ENCODE peak calls at places on chromosomes 7 and 10, in ten cellular contexts. One of them, this sample, is unnamed.

GRCh38 chr10:133400624-133401424 is 6.9 kb downstream of the MTG1 start:
- DNase-seq in GM06990: no peak
- DNase-seq in CD4-positive, alpha-beta T cell: no peak
- DNase-seq in OCI-LY7: no peak
- DNase-seq in B cell: peak; percentile 32
- DNase-seq in MCF 10A: no peak
- DNase-seq in GM12865: peak; percentile 75
- DNase-seq in PC-9: no peak
- DNase-seq in brain microvascular endothelial cell: no peak
- DNase-seq in A673: no peak
- DNase-seq in this sample: no peak

GRCh38 chr10:34854147-34854601 is 39.1 kb upstream of the PARD3 start:
- DNase-seq in A673: no peak
- DNase-seq in GM06990: no peak
- DNase-seq in brain microvascular endothelial cell: peak; percentile 43
- DNase-seq in CD4-positive, alpha-beta T cell: no peak
- DNase-seq in MCF 10A: peak; percentile 63
- DNase-seq in GM12865: no peak
- DNase-seq in PC-9: peak; percentile 41
- DNase-seq in OCI-LY7: no peak
- DNase-seq in B cell: no peak
- DNase-seq in this sample: no peak

GRCh38 chr10:7243139-7243538 is 167.7 kb downstream of the SFMBT2 start:
- DNase-seq in brain microvascular endothelial cell: no peak
- DNase-seq in GM12865: no peak
- DNase-seq in PC-9: no peak
- DNase-seq in MCF 10A: no peak
- DNase-seq in OCI-LY7: no peak
- DNase-seq in B cell: no peak
- DNase-seq in A673: no peak
- DNase-seq in GM06990: no peak
- DNase-seq in CD4-positive, alpha-beta T cell: no peak
- DNase-seq in this sample: no peak

GRCh38 chr7:129776397-129776792 is 164.9 kb downstream of the NRF1 start:
- DNase-seq in CD4-positive, alpha-beta T cell: no peak
- DNase-seq in MCF 10A: no peak
- DNase-seq in A673: no peak
- DNase-seq in GM06990: no peak
- DNase-seq in PC-9: no peak
- DNase-seq in GM12865: no peak
- DNase-seq in OCI-LY7: no peak
- DNase-seq in brain microvascular endothelial cell: no peak
- DNase-seq in B cell: no peak
- DNase-seq in this sample: no peak

GRCh38 chr7:133851416-133851815 is 275.7 kb upstream of the LRGUK start:
- DNase-seq in MCF 10A: no peak
- DNase-seq in B cell: no peak
- DNase-seq in GM06990: no peak
- DNase-seq in CD4-positive, alpha-beta T cell: no peak
- DNase-seq in PC-9: no peak
- DNase-seq in OCI-LY7: no peak
- DNase-seq in A673: no peak
- DNase-seq in GM12865: no peak
- DNase-seq in brain microvascular endothelial cell: no peak
- DNase-seq in this sample: no peak

GRCh38 chr10:73773152-73773879 is 8.5 kb upstream of the CHCHD1 start:
- DNase-seq in OCI-LY7: peak; percentile 34
- DNase-seq in A673: peak; percentile 16
- DNase-seq in B cell: no peak
- DNase-seq in PC-9: no peak
- DNase-seq in brain microvascular endothelial cell: no peak
- DNase-seq in GM12865: no peak
- DNase-seq in GM06990: no peak
- DNase-seq in MCF 10A: no peak
- DNase-seq in CD4-positive, alpha-beta T cell: no peak
- DNase-seq in this sample: no peak

GRCh38 chr7:4738711-4739527 is 36.5 kb upstream of the AP5Z1 start:
- DNase-seq in PC-9: no peak
- DNase-seq in A673: peak; percentile 85
- DNase-seq in B cell: no peak
- DNase-seq in GM12865: peak; percentile 48
- DNase-seq in MCF 10A: peak; percentile 84
- DNase-seq in brain microvascular endothelial cell: peak; percentile 96
- DNase-seq in CD4-positive, alpha-beta T cell: no peak
- DNase-seq in GM06990: no peak
- DNase-seq in OCI-LY7: no peak
- DNase-seq in this sample: no peak

GRCh38 chr10:72242675-72243074 is 26.6 kb upstream of the ASCC1 start:
- DNase-seq in A673: no peak
- DNase-seq in B cell: no peak
- DNase-seq in PC-9: no peak
- DNase-seq in brain microvascular endothelial cell: no peak
- DNase-seq in MCF 10A: peak; percentile 94
- DNase-seq in GM12865: no peak
- DNase-seq in GM06990: no peak
- DNase-seq in OCI-LY7: no peak
- DNase-seq in CD4-positive, alpha-beta T cell: no peak
- DNase-seq in this sample: no peak

GRCh38 chr7:138186951-138187351 is 110.7 kb downstream of the AKR1D1 start:
- DNase-seq in CD4-positive, alpha-beta T cell: no peak
- DNase-seq in A673: peak; percentile 17
- DNase-seq in brain microvascular endothelial cell: peak; percentile 98
- DNase-seq in PC-9: peak; percentile 47
- DNase-seq in GM06990: no peak
- DNase-seq in B cell: no peak
- DNase-seq in GM12865: no peak
- DNase-seq in MCF 10A: peak; percentile 50
- DNase-seq in OCI-LY7: no peak
- DNase-seq in this sample: peak; percentile 7

GRCh38 chr10:54368984-54369383 is 432.0 kb downstream of the PCDH15 start:
- DNase-seq in PC-9: no peak
- DNase-seq in CD4-positive, alpha-beta T cell: no peak
- DNase-seq in OCI-LY7: no peak
- DNase-seq in A673: no peak
- DNase-seq in B cell: no peak
- DNase-seq in GM12865: no peak
- DNase-seq in MCF 10A: no peak
- DNase-seq in GM06990: no peak
- DNase-seq in brain microvascular endothelial cell: no peak
- DNase-seq in this sample: no peak

GRCh38 chr7:15463801-15464761 is 97.7 kb downstream of the AGMO start:
- DNase-seq in CD4-positive, alpha-beta T cell: no peak
- DNase-seq in GM12865: no peak
- DNase-seq in PC-9: no peak
- DNase-seq in MCF 10A: no peak
- DNase-seq in OCI-LY7: no peak
- DNase-seq in A673: no peak
- DNase-seq in B cell: no peak
- DNase-seq in brain microvascular endothelial cell: no peak
- DNase-seq in GM06990: no peak
- DNase-seq in this sample: no peak

GRCh38 chr10:122323941-122324675 is 50.4 kb upstream of the PLEKHA1 start:
- DNase-seq in CD4-positive, alpha-beta T cell: no peak
- DNase-seq in GM12865: no peak
- DNase-seq in A673: no peak
- DNase-seq in PC-9: no peak
- DNase-seq in MCF 10A: peak; percentile 91
- DNase-seq in B cell: no peak
- DNase-seq in GM06990: no peak
- DNase-seq in brain microvascular endothelial cell: no peak
- DNase-seq in OCI-LY7: no peak
- DNase-seq in this sample: no peak

GRCh38 chr7:129993275-129993674 is 40.5 kb upstream of the UBE2H start:
- DNase-seq in PC-9: no peak
- DNase-seq in GM06990: no peak
- DNase-seq in brain microvascular endothelial cell: no peak
- DNase-seq in B cell: no peak
- DNase-seq in GM12865: no peak
- DNase-seq in OCI-LY7: no peak
- DNase-seq in A673: no peak
- DNase-seq in MCF 10A: no peak
- DNase-seq in CD4-positive, alpha-beta T cell: no peak
- DNase-seq in this sample: no peak

GRCh38 chr10:74244097-74244685 is 93.2 kb downstream of the ADK start:
- DNase-seq in B cell: peak; percentile 49
- DNase-seq in PC-9: peak; percentile 53
- DNase-seq in A673: peak; percentile 71
- DNase-seq in MCF 10A: peak; percentile 56
- DNase-seq in OCI-LY7: peak; percentile 63
- DNase-seq in CD4-positive, alpha-beta T cell: no peak
- DNase-seq in GM06990: no peak
- DNase-seq in brain microvascular endothelial cell: no peak
- DNase-seq in GM12865: peak; percentile 54
- DNase-seq in this sample: peak; percentile 30

GRCh38 chr7:37211097-37211496 is 237.6 kb downstream of the ELMO1 start:
- DNase-seq in GM12865: no peak
- DNase-seq in CD4-positive, alpha-beta T cell: no peak
- DNase-seq in B cell: no peak
- DNase-seq in MCF 10A: peak; percentile 49
- DNase-seq in OCI-LY7: no peak
- DNase-seq in GM06990: no peak
- DNase-seq in PC-9: no peak
- DNase-seq in A673: no peak
- DNase-seq in brain microvascular endothelial cell: peak; percentile 6
- DNase-seq in this sample: no peak

GRCh38 chr10:46028584-46029570 is 1.5 kb downstream of the NCOA4 start:
- DNase-seq in brain microvascular endothelial cell: peak; percentile 73
- DNase-seq in A673: peak; percentile 79
- DNase-seq in PC-9: peak; percentile 85
- DNase-seq in MCF 10A: peak; percentile 77
- DNase-seq in B cell: peak; percentile 54
- DNase-seq in GM12865: peak; percentile 76
- DNase-seq in CD4-positive, alpha-beta T cell: peak; percentile 22
- DNase-seq in OCI-LY7: peak; percentile 80
- DNase-seq in GM06990: peak; percentile 23
- DNase-seq in this sample: peak; percentile 58

GRCh38 chr10:124119933-124120332 is 26.5 kb upstream of the CHST15 start:
- DNase-seq in GM12865: no peak
- DNase-seq in brain microvascular endothelial cell: no peak
- DNase-seq in CD4-positive, alpha-beta T cell: no peak
- DNase-seq in A673: no peak
- DNase-seq in GM06990: no peak
- DNase-seq in PC-9: no peak
- DNase-seq in MCF 10A: no peak
- DNase-seq in B cell: peak; percentile 70
- DNase-seq in OCI-LY7: peak; percentile 67
- DNase-seq in this sample: no peak

GRCh38 chr10:59894114-59894513 is 12.2 kb downstream of the CCDC6 start:
- DNase-seq in brain microvascular endothelial cell: peak; percentile 42
- DNase-seq in A673: peak; percentile 22
- DNase-seq in GM12865: no peak
- DNase-seq in GM06990: no peak
- DNase-seq in B cell: no peak
- DNase-seq in PC-9: peak; percentile 67
- DNase-seq in CD4-positive, alpha-beta T cell: no peak
- DNase-seq in MCF 10A: peak; percentile 66
- DNase-seq in OCI-LY7: no peak
- DNase-seq in this sample: peak; percentile 71

GRCh38 chr10:16953270-16953669 is 136.0 kb upstream of the RSU1 start:
- DNase-seq in GM12865: no peak
- DNase-seq in CD4-positive, alpha-beta T cell: no peak
- DNase-seq in OCI-LY7: no peak
- DNase-seq in MCF 10A: no peak
- DNase-seq in GM06990: no peak
- DNase-seq in A673: no peak
- DNase-seq in B cell: no peak
- DNase-seq in brain microvascular endothelial cell: no peak
- DNase-seq in PC-9: no peak
- DNase-seq in this sample: no peak
- TF ChIP-seq CTCF in GM12865: no peak
- TF ChIP-seq CTCF in CD4-positive, alpha-beta T cell: no peak
- TF ChIP-seq CTCF in OCI-LY7: no peak
- TF ChIP-seq CTCF in MCF 10A: no peak
- TF ChIP-seq CTCF in GM06990: no peak
- TF ChIP-seq CTCF in A673: no peak
- TF ChIP-seq CTCF in B cell: no peak
- TF ChIP-seq CTCF in brain microvascular endothelial cell: no peak
- TF ChIP-seq CTCF in PC-9: no peak
- TF ChIP-seq CTCF in this sample: no peak

DNA sequence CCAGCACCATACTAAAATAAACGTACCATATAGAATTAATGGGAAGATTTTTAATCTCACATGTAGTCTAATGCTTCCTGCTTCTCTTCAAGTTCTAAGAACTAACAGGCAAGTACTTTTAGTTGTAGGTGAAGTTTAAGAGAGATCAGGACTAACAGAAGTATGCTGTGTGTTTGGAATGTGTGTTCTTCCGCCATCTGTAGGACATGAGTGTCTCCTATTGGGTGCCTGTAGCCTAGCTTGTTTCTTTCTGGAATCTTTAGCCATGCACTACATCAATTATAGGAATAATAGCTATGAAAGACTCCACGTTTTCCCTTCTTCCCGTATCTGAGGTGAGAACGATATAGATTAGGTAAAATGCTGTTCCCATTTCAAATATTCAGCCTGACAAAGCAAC is 140.2 kb upstream of the AHR start:
- DNase-seq in CD4-positive, alpha-beta T cell: no peak
- DNase-seq in B cell: no peak
- DNase-seq in GM06990: no peak
- DNase-seq in A673: no peak
- DNase-seq in GM12865: no peak
- DNase-seq in MCF 10A: peak; percentile 17
- DNase-seq in OCI-LY7: no peak
- DNase-seq in PC-9: no peak
- DNase-seq in brain microvascular endothelial cell: no peak
- DNase-seq in this sample: no peak
- TF ChIP-seq CTCF in CD4-positive, alpha-beta T cell: no peak
- TF ChIP-seq CTCF in B cell: no peak
- TF ChIP-seq CTCF in GM06990: no peak
- TF ChIP-seq CTCF in A673: peak; percentile 39
- TF ChIP-seq CTCF in GM12865: no peak
- TF ChIP-seq CTCF in MCF 10A: no peak
- TF ChIP-seq CTCF in OCI-LY7: no peak
- TF ChIP-seq CTCF in PC-9: no peak
- TF ChIP-seq CTCF in brain microvascular endothelial cell: no peak
- TF ChIP-seq CTCF in this sample: no peak

DNA sequence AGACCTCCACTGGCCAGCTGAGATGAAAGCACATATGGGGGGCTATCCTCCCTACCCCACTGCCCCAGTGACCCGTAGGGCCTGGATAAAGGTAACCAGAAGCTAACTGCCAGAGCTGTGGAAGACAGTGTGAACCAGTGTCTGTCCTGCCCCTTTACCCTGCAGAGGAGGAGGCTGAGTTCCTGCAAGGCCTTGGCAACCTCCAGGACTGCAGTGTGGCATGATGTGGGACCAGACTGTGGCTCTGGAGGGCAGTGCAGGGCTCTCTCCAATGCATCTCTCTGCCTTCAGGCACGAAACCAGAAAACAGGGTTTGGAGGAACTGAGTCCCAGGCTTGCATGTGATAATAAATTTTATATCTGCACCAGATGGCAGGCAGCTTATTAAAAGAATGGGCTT is 93.1 kb downstream of the EPC1 start:
- DNase-seq in MCF 10A: no peak
- DNase-seq in CD4-positive, alpha-beta T cell: no peak
- DNase-seq in B cell: no peak
- DNase-seq in GM06990: no peak
- DNase-seq in PC-9: no peak
- DNase-seq in A673: no peak
- DNase-seq in brain microvascular endothelial cell: no peak
- DNase-seq in OCI-LY7: no peak
- DNase-seq in GM12865: no peak
- DNase-seq in this sample: no peak
- TF ChIP-seq CTCF in MCF 10A: no peak
- TF ChIP-seq CTCF in CD4-positive, alpha-beta T cell: no peak
- TF ChIP-seq CTCF in B cell: no peak
- TF ChIP-seq CTCF in GM06990: no peak
- TF ChIP-seq CTCF in PC-9: no peak
- TF ChIP-seq CTCF in A673: no peak
- TF ChIP-seq CTCF in brain microvascular endothelial cell: no peak
- TF ChIP-seq CTCF in OCI-LY7: peak; percentile 27
- TF ChIP-seq CTCF in GM12865: no peak
- TF ChIP-seq CTCF in this sample: no peak

GRCh38 chr7:145169908-145170307 is 334.1 kb upstream of the TPK1 start:
- DNase-seq in A673: peak; percentile 15
- DNase-seq in OCI-LY7: peak; percentile 18
- DNase-seq in brain microvascular endothelial cell: no peak
- DNase-seq in CD4-positive, alpha-beta T cell: no peak
- DNase-seq in GM12865: no peak
- DNase-seq in GM06990: no peak
- DNase-seq in B cell: no peak
- DNase-seq in MCF 10A: peak; percentile 49
- DNase-seq in PC-9: no peak
- DNase-seq in this sample: no peak
- TF ChIP-seq CTCF in A673: peak; percentile 38
- TF ChIP-seq CTCF in OCI-LY7: peak; percentile 67
- TF ChIP-seq CTCF in brain microvascular endothelial cell: no peak
- TF ChIP-seq CTCF in CD4-positive, alpha-beta T cell: no peak
- TF ChIP-seq CTCF in GM12865: no peak
- TF ChIP-seq CTCF in GM06990: no peak
- TF ChIP-seq CTCF in B cell: no peak
- TF ChIP-seq CTCF in MCF 10A: peak; percentile 43
- TF ChIP-seq CTCF in PC-9: peak; percentile 52
- TF ChIP-seq CTCF in this sample: no peak

This sample was measured in Calu3.